ENCODE peak calls at places on chromosomes 3 and 15, in six cellular contexts. P, K, A, T, S and D are unnamed samples.

GRCh38 chr3:191210032-191210431 is 11.0 kb downstream of the OSTN start:
- DNase-seq in P (no peak), K (no peak), A (no peak), T (no peak), S (no peak), D (no peak)

GRCh38 chr15:74725241-74725774 is at the start of gene CYP1A1:
- DNase-seq in P (no peak), K (no peak), A (peak), T (no peak), S (no peak), D (no peak)

GRCh38 chr3:13148561-13149330 is 75.5 kb upstream of the IQSEC1 start:
- DNase-seq in P (no peak), K (no peak), A (no peak), T (no peak), S (no peak), D (no peak)

GRCh38 chr3:150291515-150291914 is 116.6 kb upstream of the TSC22D2 start:
- DNase-seq in P (no peak), K (no peak), A (no peak), T (no peak), S (no peak), D (no peak)

GRCh38 chr15:25859838-25860645 is 3.1 kb downstream of the ATP10A start:
- DNase-seq in P (no peak), K (no peak), A (peak), T (no peak), S (no peak), D (no peak)

GRCh38 chr15:68379759-68380290 is 52.1 kb downstream of the ITGA11 start:
- DNase-seq in P (peak), K (no peak), A (peak), T (no peak), S (no peak), D (no peak)

GRCh38 chr15:93253656-93254055 is 164.6 kb upstream of the RGMA start:
- DNase-seq in P (no peak), K (no peak), A (no peak), T (no peak), S (no peak), D (no peak)

GRCh38 chr3:185488465-185488864 is 10.4 kb downstream of the TMEM41A start:
- DNase-seq in P (no peak), K (no peak), A (no peak), T (no peak), S (no peak), D (no peak)

GRCh38 chr3:61894988-61895935 is 333.9 kb downstream of the PTPRG start:
- DNase-seq in P (peak), K (no peak), A (no peak), T (no peak), S (peak), D (peak)

GRCh38 chr15:58568157-58568571 is 136.4 kb downstream of the LIPC start:
- DNase-seq in P (peak), K (no peak), A (no peak), T (no peak), S (no peak), D (no peak)

GRCh38 chr3:184557348-184557950 is 4.1 kb upstream of the EPHB3 start:
- DNase-seq in P (no peak), K (no peak), A (no peak), T (no peak), S (no peak), D (no peak)

GRCh38 chr15:39939487-39940452 is 5.9 kb downstream of the EIF2AK4 start:
- DNase-seq in P (no peak), K (no peak), A (no peak), T (no peak), S (no peak), D (no peak)

GRCh38 chr3:31941230-31941632 is 39.8 kb downstream of the OSBPL10 start:
- DNase-seq in P (no peak), K (no peak), A (no peak), T (no peak), S (no peak), D (no peak)

GRCh38 chr3:165273411-165273810 is 77.2 kb upstream of the SLITRK3 start:
- DNase-seq in P (no peak), K (no peak), A (no peak), T (no peak), S (no peak), D (no peak)